ENCODE peak calls at places on chromosomes 16 and 17, in five cellular contexts. One of them, this sample, is unnamed.

GRCh38 chr17:15507896-15508295 is 40.5 kb upstream of the CDRT4 start:
- DNase-seq in neural progenitor cell: no peak
- DNase-seq in GM23248: no peak
- DNase-seq in OCI-LY7: no peak
- DNase-seq in GM23338: no peak
- DNase-seq in this sample: no peak

GRCh38 chr16:82761236-82761635 is 134.5 kb downstream of the CDH13 start:
- DNase-seq in neural progenitor cell: no peak
- DNase-seq in GM23248: peak; percentile 84
- DNase-seq in OCI-LY7: no peak
- DNase-seq in GM23338: no peak
- DNase-seq in this sample: no peak

GRCh38 chr16:70157477-70158260 is 15.9 kb upstream of the CLEC18C start:
- DNase-seq in neural progenitor cell: no peak
- DNase-seq in GM23248: no peak
- DNase-seq in OCI-LY7: no peak
- DNase-seq in GM23338: no peak
- DNase-seq in this sample: peak; percentile 55

GRCh38 chr17:73650147-73650546 is 5.9 kb upstream of the SDK2 start:
- DNase-seq in neural progenitor cell: peak; percentile 64
- DNase-seq in GM23248: no peak
- DNase-seq in OCI-LY7: peak; percentile 59
- DNase-seq in GM23338: peak; percentile 71
- DNase-seq in this sample: peak; percentile 58

GRCh38 chr16:55842369-55843104 is 9.6 kb upstream of the CES1 start:
- DNase-seq in neural progenitor cell: peak; percentile 74
- DNase-seq in GM23248: peak; percentile 63
- DNase-seq in OCI-LY7: peak; percentile 55
- DNase-seq in GM23338: peak; percentile 76
- DNase-seq in this sample: peak; percentile 73

GRCh38 chr17:16352303-16352837 is 899 bp downstream of the CENPV start:
- DNase-seq in neural progenitor cell: peak; percentile 90
- DNase-seq in GM23248: peak; percentile 66
- DNase-seq in OCI-LY7: peak; percentile 51
- DNase-seq in GM23338: peak; percentile 85
- DNase-seq in this sample: peak; percentile 66

GRCh38 chr16:72913551-72913950 is 134.4 kb downstream of the ZFHX3 start:
- DNase-seq in neural progenitor cell: no peak
- DNase-seq in GM23248: no peak
- DNase-seq in OCI-LY7: no peak
- DNase-seq in GM23338: no peak
- DNase-seq in this sample: no peak

GRCh38 chr16:30949655-30950515 is 1.0 kb downstream of the ORAI3 start:
- DNase-seq in neural progenitor cell: peak; percentile 67
- DNase-seq in GM23248: peak; percentile 90
- DNase-seq in OCI-LY7: peak; percentile 57
- DNase-seq in GM23338: peak; percentile 76
- DNase-seq in this sample: peak; percentile 84

GRCh38 chr17:6831662-6832263 is at the start of gene TEKT1:
- DNase-seq in neural progenitor cell: peak; percentile 97
- DNase-seq in GM23248: peak; percentile 74
- DNase-seq in OCI-LY7: no peak
- DNase-seq in GM23338: peak; percentile 97
- DNase-seq in this sample: peak; percentile 88

GRCh38 chr17:38724337-38724988 is 5.7 kb upstream of the CISD3 start:
- DNase-seq in neural progenitor cell: no peak
- DNase-seq in GM23248: no peak
- DNase-seq in OCI-LY7: no peak
- DNase-seq in GM23338: no peak
- DNase-seq in this sample: no peak

GRCh38 chr17:49557204-49558024 is 18.3 kb upstream of the NXPH3 start:
- DNase-seq in neural progenitor cell: peak; percentile 89
- DNase-seq in GM23248: peak; percentile 67
- DNase-seq in OCI-LY7: peak; percentile 65
- DNase-seq in GM23338: peak; percentile 92
- DNase-seq in this sample: peak; percentile 73

DNA sequence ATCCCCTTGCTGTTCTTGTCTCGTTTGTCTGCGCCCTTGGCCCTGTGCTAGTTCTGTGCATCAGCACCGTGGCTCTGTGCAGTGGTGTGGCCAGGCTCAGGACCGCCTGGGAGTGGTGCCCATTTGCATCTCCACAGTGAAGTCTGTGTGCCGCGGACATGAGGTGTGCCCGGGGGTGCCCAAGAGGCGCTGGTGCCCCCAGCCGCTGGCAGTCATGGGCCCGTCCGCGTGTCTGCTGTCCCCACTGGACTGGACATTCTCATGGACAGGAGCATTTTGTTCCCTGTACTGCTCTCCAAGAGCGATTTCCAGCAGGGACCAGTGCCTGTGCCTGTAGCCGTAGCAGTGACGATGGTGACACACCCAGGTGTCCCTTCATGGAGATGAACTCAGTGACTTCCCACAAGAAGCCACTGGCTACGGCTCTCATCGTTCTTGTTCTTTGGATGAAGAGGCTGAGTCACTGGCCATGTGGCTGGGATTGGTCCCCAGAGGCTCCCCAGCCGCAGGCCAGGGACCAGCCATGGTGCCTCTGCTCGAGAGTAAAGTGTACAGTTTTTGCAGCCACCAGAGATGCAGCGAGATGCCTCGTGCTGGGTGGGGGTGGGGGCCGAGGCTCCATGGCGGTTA is 13.0 kb upstream of the MC1R start:
- DNase-seq in neural progenitor cell: no peak
- DNase-seq in GM23248: peak; percentile 30
- DNase-seq in OCI-LY7: no peak
- DNase-seq in GM23338: no peak
- DNase-seq in this sample: no peak
- H2AFZ ChIP-seq in neural progenitor cell: no peak overlapping the region
- H2AFZ ChIP-seq in GM23248: no peak overlapping the region
- H2AFZ ChIP-seq in OCI-LY7: no peak overlapping the region
- H2AFZ ChIP-seq in GM23338: no peak overlapping the region
- H2AFZ ChIP-seq in this sample: no peak overlapping the region

GRCh38 chr17:28338056-28338768 is 2.7 kb downstream of the TNFAIP1 start:
- DNase-seq in neural progenitor cell: no peak
- DNase-seq in GM23248: peak; percentile 31
- DNase-seq in OCI-LY7: no peak
- DNase-seq in GM23338: no peak
- DNase-seq in this sample: no peak
- TF ChIP-seq EZH2phosphoT487 in neural progenitor cell: no peak
- TF ChIP-seq EZH2phosphoT487 in GM23248: no peak
- TF ChIP-seq EZH2phosphoT487 in OCI-LY7: no peak
- TF ChIP-seq EZH2phosphoT487 in GM23338: no peak
- TF ChIP-seq EZH2phosphoT487 in this sample: no peak

GRCh38 chr16:49490321-49490705 is 116.7 kb downstream of the C16orf78 start:
- DNase-seq in neural progenitor cell: no peak
- DNase-seq in GM23248: no peak
- DNase-seq in OCI-LY7: no peak
- DNase-seq in GM23338: no peak
- DNase-seq in this sample: no peak

GRCh38 chr16:49489686-49490320 is 116.2 kb downstream of the C16orf78 start:
- DNase-seq in neural progenitor cell: no peak
- DNase-seq in GM23248: no peak
- DNase-seq in OCI-LY7: peak; percentile 20
- DNase-seq in GM23338: no peak
- DNase-seq in this sample: no peak

GRCh38 chr16:49491736-49492089 is 118.1 kb downstream of the C16orf78 start:
- DNase-seq in neural progenitor cell: peak; percentile 70
- DNase-seq in GM23248: no peak
- DNase-seq in OCI-LY7: no peak
- DNase-seq in GM23338: peak; percentile 84
- DNase-seq in this sample: no peak

GRCh38 chr16:49492090-49492801 is 118.6 kb downstream of the C16orf78 start:
- DNase-seq in neural progenitor cell: peak; percentile 83
- DNase-seq in GM23248: peak; percentile 39
- DNase-seq in OCI-LY7: peak; percentile 70
- DNase-seq in GM23338: peak; percentile 78
- DNase-seq in this sample: peak; percentile 63

DNA sequence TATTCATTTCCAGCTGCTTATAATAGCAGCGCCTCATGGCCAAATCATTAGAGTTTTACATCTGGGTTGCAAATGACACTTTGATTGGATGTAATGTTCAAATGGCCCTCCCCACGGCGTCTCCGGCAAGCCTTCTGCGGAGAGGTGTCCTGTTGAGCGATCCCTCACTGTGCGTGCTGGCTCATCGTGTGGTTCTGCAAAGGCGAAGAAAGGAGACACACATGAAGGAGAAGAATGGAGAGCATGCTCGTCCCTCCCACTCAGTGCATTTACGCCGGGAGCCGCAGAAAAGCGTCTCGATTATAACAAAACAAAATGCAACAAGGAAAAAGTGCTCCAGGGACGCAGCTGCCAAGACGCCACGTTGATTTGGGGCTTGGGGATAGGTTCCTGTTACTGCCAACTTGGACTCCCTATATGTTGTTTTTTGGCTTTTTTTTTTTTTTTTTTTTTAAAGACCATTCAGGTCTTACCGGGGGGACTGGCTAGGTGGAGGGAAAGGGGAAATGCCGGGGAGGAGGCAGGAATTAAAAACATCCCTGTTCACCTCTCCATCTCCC is 117.6 kb downstream of the C16orf78 start:
- DNase-seq in neural progenitor cell: peak; percentile 30
- DNase-seq in GM23248: no peak
- DNase-seq in OCI-LY7: no peak
- DNase-seq in GM23338: peak; percentile 5
- DNase-seq in this sample: no peak
- H3K4me2 ChIP-seq in neural progenitor cell: peak overlapping the region; percentile 69
- H3K4me2 ChIP-seq in GM23248: no peak overlapping the region
- H3K4me2 ChIP-seq in OCI-LY7: peak overlapping the region; percentile 60
- H3K4me2 ChIP-seq in GM23338: peak overlapping the region; percentile 73
- H3K4me2 ChIP-seq in this sample: no peak overlapping the region

DNA sequence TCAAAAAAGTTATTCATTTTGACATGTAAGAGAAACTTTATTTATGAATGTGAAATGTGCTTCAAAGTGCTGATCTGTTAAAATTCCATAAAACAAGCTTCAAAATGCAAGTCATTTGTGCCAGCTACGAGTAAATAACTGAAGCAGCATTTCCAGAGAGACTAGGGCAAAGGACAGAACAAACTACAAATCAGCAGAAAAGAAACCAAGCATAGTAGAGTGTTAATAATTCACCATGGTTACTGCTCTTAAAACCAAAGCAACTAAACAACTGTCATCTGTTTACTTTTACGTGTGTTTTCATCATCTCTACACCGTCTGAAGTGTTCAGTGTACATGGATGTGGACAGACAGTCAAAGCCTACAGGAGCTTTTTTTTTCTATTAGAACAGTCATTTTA is 1.6 kb upstream of the ASPA start:
- DNase-seq in neural progenitor cell: no peak
- DNase-seq in GM23248: peak; percentile 32
- DNase-seq in OCI-LY7: no peak
- DNase-seq in GM23338: no peak
- DNase-seq in this sample: peak; percentile 53
- H2AFZ ChIP-seq in neural progenitor cell: no peak overlapping the region
- H2AFZ ChIP-seq in GM23248: peak overlapping the region; percentile 51
- H2AFZ ChIP-seq in OCI-LY7: no peak overlapping the region
- H2AFZ ChIP-seq in GM23338: peak overlapping the region; percentile 23
- H2AFZ ChIP-seq in this sample: no peak overlapping the region

DNA sequence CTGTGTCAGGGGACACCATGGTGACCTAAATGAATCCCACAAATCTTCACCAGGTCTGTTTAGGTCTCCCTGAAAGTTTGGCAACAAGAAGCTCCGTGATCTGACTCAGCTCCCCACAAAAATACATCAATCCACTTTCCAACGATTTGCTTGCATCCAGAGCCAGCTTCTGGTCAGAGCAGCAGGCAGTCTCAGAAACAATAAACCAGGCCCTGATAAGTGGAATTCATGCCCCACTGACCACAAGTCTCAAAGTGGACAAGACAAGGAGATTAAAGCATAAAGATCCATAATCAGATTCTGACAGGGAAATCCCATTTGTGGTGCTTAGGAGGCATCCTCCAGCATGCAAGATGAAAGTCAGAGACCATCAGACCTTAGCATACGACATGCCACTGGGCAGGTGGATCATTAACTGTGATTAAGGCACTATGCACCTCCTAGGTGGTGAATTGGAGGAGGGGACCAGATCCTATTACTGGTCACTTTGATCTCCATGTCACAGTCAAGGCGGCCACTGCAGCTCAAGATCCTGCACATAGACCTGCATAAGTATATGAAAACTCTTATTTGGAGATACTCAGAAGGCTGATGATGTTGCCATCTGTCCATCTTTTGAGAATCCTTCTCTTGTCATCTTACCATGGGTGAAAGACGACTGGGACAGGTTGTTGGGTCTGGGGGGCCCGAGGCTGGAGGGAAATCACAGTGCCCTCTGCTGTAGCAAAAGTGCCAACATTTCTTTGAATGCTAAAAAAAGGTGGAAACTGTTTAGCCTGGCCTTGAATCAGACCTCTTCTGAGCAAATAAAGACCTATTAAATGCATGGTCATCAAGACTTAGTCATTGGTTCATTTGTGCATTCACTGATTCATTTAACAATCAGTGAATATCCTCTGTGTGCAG is 309.2 kb upstream of the CCL2 start:
- DNase-seq in neural progenitor cell: no peak
- DNase-seq in GM23248: no peak
- DNase-seq in OCI-LY7: no peak
- DNase-seq in GM23338: peak; percentile 29
- DNase-seq in this sample: no peak
- TF ChIP-seq EZH2phosphoT487 in neural progenitor cell: no peak
- TF ChIP-seq EZH2phosphoT487 in GM23248: no peak
- TF ChIP-seq EZH2phosphoT487 in OCI-LY7: no peak
- TF ChIP-seq EZH2phosphoT487 in GM23338: no peak
- TF ChIP-seq EZH2phosphoT487 in this sample: no peak

GRCh38 chr17:5139454-5139725 is 23.6 kb downstream of the USP6 start:
- DNase-seq in neural progenitor cell: no peak
- DNase-seq in GM23248: no peak
- DNase-seq in OCI-LY7: no peak
- DNase-seq in GM23338: no peak
- DNase-seq in this sample: no peak
- H3K4me2 ChIP-seq in neural progenitor cell: no peak overlapping the region
- H3K4me2 ChIP-seq in GM23248: no peak overlapping the region
- H3K4me2 ChIP-seq in OCI-LY7: no peak overlapping the region
- H3K4me2 ChIP-seq in GM23338: no peak overlapping the region
- H3K4me2 ChIP-seq in this sample: no peak overlapping the region

This sample was measured in hepatocyte.